ENCODE peak calls at places on chromosome 14, in four cellular contexts. R is stimulated activated CD4-positive, alpha-beta T cell treated with anti-CD3 and anti-CD28 coated beads, Interleukin-12 subunit alpha, Interleukin-12 subunit beta, amount 100 ng/mL, for 24 hours; K is neural crest cell; P is HAP-1. L is an unnamed sample.

GRCh38 chr14:86782092-86782580 is 1210.8 kb downstream of the GALC start:
- DNase-seq in R (no peak), P (no peak), K (no peak), L (no peak)

GRCh38 chr14:49194067-49194466 is 392.1 kb downstream of the RPS29 start:
- DNase-seq in P (no peak), R (no peak), K (no peak), L (no peak)

GRCh38 chr14:65210118-65210826 is 108.0 kb upstream of the MAX start:
- DNase-seq in P (no peak), K (no peak), R (no peak), L (no peak)

GRCh38 chr14:32212833-32213232 is 9.8 kb upstream of the RNU6-8 start:
- DNase-seq in R (no peak), K (no peak), P (no peak), L (no peak)

GRCh38 chr14:20836668-20837338 is 34.2 kb upstream of the RNASE1 start:
- DNase-seq in P (peak), R (no peak), K (no peak), L (no peak)

GRCh38 chr14:92425101-92425500 is 88.5 kb upstream of the RIN3 start:
- DNase-seq in P (no peak), K (no peak), R (no peak), L (no peak)

GRCh38 chr14:76456200-76456599 is 80.3 kb downstream of the ESRRB start:
- DNase-seq in K (peak), P (peak), R (no peak), L (peak)

GRCh38 chr14:53399057-53399456 is 245.9 kb upstream of the DDHD1 start:
- DNase-seq in R (no peak), K (peak), P (no peak), L (no peak)

GRCh38 chr14:104536942-104537612 is 42.5 kb upstream of the C14orf180 start:
- DNase-seq in P (no peak), K (no peak), R (no peak), L (no peak)

L was measured in stimulated activated CD8-positive, alpha-beta memory T cell treated with anti-CD3 and anti-CD28 coated beads, Interleukin-15, amount 100 ng/mL, for 48 hours.